ENCODE peak calls at places on chromosomes 12 and 14, in four cellular contexts. E is dorsolateral prefrontal cortex, I is Peyer's patch, W is cardiac muscle cell. M is an unnamed sample. For H3K27me3, the result is how much of the 10 kb centered on the place peaks cover.

GRCh38 chr14:99703381-99703780 is 19.3 kb downstream of the CYP46A1 start:
- DNase-seq in E (no peak), I (peak), W (no peak), M (no peak)

GRCh38 chr12:53115112-53115890 is 12.0 kb downstream of the SOAT2 start:
- DNase-seq in E (no peak), I (no peak), W (no peak), M (no peak)

GRCh38 chr12:22231836-22232235 is 102.7 kb downstream of the ST8SIA1 start:
- DNase-seq in E (no peak), I (no peak), W (peak), M (no peak)

GRCh38 chr12:120116443-120116791 is at the start of gene RAB35:
- DNase-seq in E (no peak), I (no peak), W (no peak), M (no peak)

GRCh38 chr14:56057071-56057865 is 60.9 kb upstream of the PELI2 start:
- DNase-seq in E (no peak), I (no peak), W (no peak), M (no peak)

GRCh38 chr12:111441107-111441928 is 35.6 kb downstream of the SH2B3 start:
- DNase-seq in E (no peak), I (peak), W (no peak), M (no peak)

GRCh38 chr12:91181053-91181452 is 1.6 kb downstream of the DCN start:
- DNase-seq in E (no peak), I (no peak), W (peak), M (no peak)

GRCh38 chr14:100535287-100536131 is 51.7 kb downstream of the BEGAIN start:
- DNase-seq in E (peak), I (peak), W (no peak), M (peak)

GRCh38 chr14:49999216-49999761 is 106.4 kb downstream of the ARF6 start:
- DNase-seq in E (peak), I (peak), W (peak), M (peak)

GRCh38 chr14:99612737-99613330 is 8.8 kb upstream of the CCDC85C start:
- DNase-seq in E (no peak), I (no peak), W (peak), M (no peak)

GRCh38 chr12:2390850-2391390 is 338.1 kb downstream of the CACNA1C start:
- DNase-seq in E (no peak), I (peak), W (no peak), M (no peak)

GRCh38 chr14:95092723-95093122 is 64.6 kb downstream of the DICER1 start:
- DNase-seq in E (no peak), I (no peak), W (no peak), M (no peak)

GRCh38 chr12:27861428-27862167 is 81.6 kb upstream of the MANSC4 start:
- DNase-seq in E (no peak), I (peak), W (peak), M (no peak)

GRCh38 chr14:50773632-50774541 is 57.1 kb downstream of the NIN start:
- DNase-seq in E (peak), I (no peak), W (peak), M (no peak)

GRCh38 chr14:96272777-96273471 is 16.9 kb downstream of the BDKRB1 start:
- DNase-seq in E (no peak), I (no peak), W (no peak), M (no peak)

GRCh38 chr14:104282332-104283196 is 144.2 kb downstream of the KIF26A start:
- DNase-seq in E (no peak), I (peak), W (no peak), M (peak)

GRCh38 chr12:109433618-109434017 is 43.5 kb downstream of the KCTD10 start:
- DNase-seq in E (no peak), I (no peak), W (no peak), M (no peak)

GRCh38 chr12:119423285-119423684 is 88.8 kb downstream of the CCDC60 start:
- DNase-seq in E (no peak), I (no peak), W (no peak), M (no peak)

GRCh38 chr12:65511134-65511912 is 232.8 kb downstream of the MSRB3 start:
- DNase-seq in E (peak), I (no peak), W (no peak), M (no peak)

GRCh38 chr12:15152456-15152855 is 68.8 kb downstream of the RERG start:
- DNase-seq in E (no peak), I (no peak), W (peak), M (no peak)

GRCh38 chr12:1914116-1914911 is 4.1 kb downstream of the CACNA2D4 start:
- DNase-seq in E (no peak), I (no peak), W (no peak), M (peak)

GRCh38 chr14:75513911-75514672 is 8.2 kb upstream of the BATF start:
- DNase-seq in E (no peak), I (no peak), W (no peak), M (no peak)

GRCh38 chr14:75430106-75430505 is 2.3 kb downstream of the JDP2 start:
- DNase-seq in E (peak), I (no peak), W (peak), M (peak)

GRCh38 chr14:72332054-72332453 is 399.8 kb downstream of the RGS6 start:
- DNase-seq in E (peak), I (no peak), W (no peak), M (no peak)

GRCh38 chr14:32167907-32168306 is 33.9 kb upstream of the RNU6-7 start:
- DNase-seq in E (no peak), I (no peak), W (no peak), M (no peak)

GRCh38 chr14:100904307-100905019 is 941 bp upstream of the RTL1 start:
- DNase-seq in E (no peak), I (no peak), W (no peak), M (peak)

DNA sequence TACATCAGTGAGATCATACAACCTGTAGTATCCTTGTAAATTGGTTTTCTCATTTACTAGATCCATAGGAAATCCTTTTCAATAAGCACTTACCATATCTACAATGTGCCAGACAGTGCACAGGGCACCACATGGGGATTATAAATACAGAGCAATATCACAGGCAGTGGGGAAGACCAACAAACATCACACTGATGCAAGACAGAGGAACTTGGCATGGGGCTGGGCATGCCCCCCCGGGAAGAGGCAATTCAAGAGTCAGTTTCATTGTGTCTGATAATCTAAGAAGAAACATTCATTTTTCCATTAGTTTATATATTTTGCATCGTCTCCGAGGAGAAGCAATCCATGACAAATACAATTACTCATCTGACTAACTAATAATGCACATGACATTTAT is 16.2 kb downstream of the NT5DC3 start:
- DNase-seq in E (no peak), I (no peak), W (no peak), M (no peak)
- TF ChIP-seq CTCF in E (no peak), I (no peak), W (no peak), M (no peak)

GRCh38 chr14:97415907-97416306 is 618.7 kb downstream of the VRK1 start:
- DNase-seq in E (no peak), I (no peak), W (no peak), M (no peak)
- H3K27me3 ChIP-seq in E (under half), I (under half), W (half or more), M (under half)

GRCh38 chr12:76464636-76465166 is 94.9 kb downstream of the OSBPL8 start:
- DNase-seq in E (no peak), I (no peak), W (no peak), M (no peak)

GRCh38 chr12:76471579-76471978 is 88.0 kb downstream of the OSBPL8 start:
- DNase-seq in E (no peak), I (no peak), W (no peak), M (no peak)

GRCh38 chr12:76470028-76470939 is 89.3 kb downstream of the OSBPL8 start:
- DNase-seq in E (no peak), I (no peak), W (peak), M (no peak)
- H3K4me3 ChIP-seq in E (no peak), I (no peak), W (no peak), M (no peak)

DNA sequence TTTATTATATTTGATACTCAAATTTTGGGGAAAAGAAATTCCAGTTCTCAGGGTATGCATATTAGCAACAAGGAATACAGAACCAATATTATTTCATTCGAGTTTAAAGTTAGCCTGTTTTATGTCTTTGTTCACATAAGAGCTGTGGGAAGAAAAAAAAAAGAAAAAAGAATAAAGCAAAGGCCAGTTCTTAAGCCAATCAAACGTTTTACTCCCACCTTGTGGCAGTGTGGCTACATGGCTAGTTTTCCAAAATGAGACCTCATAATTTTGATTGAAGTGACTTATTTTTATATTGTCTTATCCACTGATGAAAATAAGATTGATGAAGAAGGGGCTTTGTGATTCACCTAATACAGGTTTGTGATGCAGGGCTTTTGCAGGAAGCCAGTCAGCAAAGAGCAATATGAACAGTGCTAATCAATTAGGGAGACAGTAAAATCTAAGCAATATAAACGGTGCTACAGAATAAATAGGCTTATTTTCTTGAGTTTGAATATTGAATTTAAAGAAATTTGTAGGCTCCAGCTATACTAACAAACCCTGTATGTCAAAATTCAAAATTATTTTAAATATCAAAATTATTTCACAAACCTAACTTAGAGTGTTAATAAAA is 624.1 kb upstream of the FOXG1 start:
- DNase-seq in E (no peak), I (no peak), W (peak), M (no peak)
- TF ChIP-seq CTCF in E (peak), I (no peak), W (peak), M (no peak)